ENCODE peak calls at places on chromosomes 6 and 20, in eight cellular contexts. C is progenitor cell of endocrine pancreas; P is neural crest cell; L is GM03348; Y is naive thymus-derived CD8-positive, alpha-beta T cell; B is GDM1; S is activated T-helper 1 cell treated with anti-CD3 and anti-CD28 coated beads, Interleukin-12 subunit alpha, Interleukin-12 subunit beta, Interleukin-2, Interleukin-4 antibody, amounts not matched to agents 30 ng/mL and 10 ng/mL and 1 ng/mL, durations not matched to agents 14 hours and 24 hours and 36 hours; V is AG08396. U is an unnamed sample.

GRCh38 chr6:22036699-22037098 is 260.1 kb downstream of the PRL start:
- DNase-seq in C (no peak), P (no peak), L (no peak), Y (no peak), B (no peak), S (no peak), V (no peak), U (no peak)

GRCh38 chr6:162125659-162126058 is 601.9 kb downstream of the PRKN start:
- DNase-seq in C (no peak), P (no peak), L (no peak), Y (no peak), B (no peak), S (no peak), V (no peak), U (no peak)

GRCh38 chr20:10476319-10476724 is 41.2 kb downstream of the SLX4IP start:
- DNase-seq in C (no peak), P (no peak), L (peak), Y (no peak), B (no peak), S (no peak), V (no peak), U (no peak)

GRCh38 chr6:118899948-118900347 is 6.0 kb downstream of the ASF1A start:
- DNase-seq in C (no peak), P (no peak), L (no peak), Y (no peak), B (no peak), S (no peak), V (no peak), U (no peak)

GRCh38 chr6:42618686-42619085 is 54.9 kb downstream of the UBR2 start:
- DNase-seq in C (no peak), P (no peak), L (peak), Y (no peak), B (no peak), S (no peak), V (peak), U (no peak)

GRCh38 chr6:93424303-93425064 is 5.1 kb upstream of the EPHA7 start:
- DNase-seq in C (no peak), P (no peak), L (peak), Y (no peak), B (no peak), S (no peak), V (peak), U (no peak)

GRCh38 chr6:118744261-118744941 is 93.0 kb upstream of the CEP85L start:
- DNase-seq in C (no peak), P (no peak), L (peak), Y (no peak), B (no peak), S (no peak), V (peak), U (no peak)

GRCh38 chr6:148608211-148608951 is 138.4 kb upstream of the UST start:
- DNase-seq in C (no peak), P (no peak), L (no peak), Y (no peak), B (no peak), S (no peak), V (no peak), U (no peak)

GRCh38 chr20:10647471-10647870 is 26.3 kb downstream of the JAG1 start:
- DNase-seq in C (no peak), P (no peak), L (no peak), Y (no peak), B (no peak), S (no peak), V (no peak), U (no peak)

GRCh38 chr20:21099653-21100589 is 6.2 kb downstream of the LINC00237 start:
- DNase-seq in C (no peak), P (peak), L (peak), Y (no peak), B (no peak), S (peak), V (peak), U (peak)

GRCh38 chr6:1053587-1053986 is 258.3 kb upstream of the FOXQ1 start:
- DNase-seq in C (no peak), P (no peak), L (no peak), Y (no peak), B (no peak), S (no peak), V (no peak), U (no peak)

GRCh38 chr6:159590794-159591193 is 102.2 kb downstream of the SOD2 start:
- DNase-seq in C (no peak), P (no peak), L (no peak), Y (no peak), B (no peak), S (no peak), V (no peak), U (no peak)

GRCh38 chr20:47800619-47801018 is 15.3 kb upstream of the SULF2 start:
- DNase-seq in C (no peak), P (no peak), L (no peak), Y (no peak), B (no peak), S (no peak), V (no peak), U (no peak)

GRCh38 chr20:35618372-35619131 is 2.9 kb downstream of the SPAG4 start:
- DNase-seq in C (no peak), P (no peak), L (peak), Y (no peak), B (no peak), S (no peak), V (no peak), U (peak)

GRCh38 chr6:17705778-17706579 is 746 bp downstream of the NUP153 start:
- DNase-seq in C (peak), P (peak), L (peak), Y (peak), B (peak), S (peak), V (peak), U (peak)

GRCh38 chr20:1171461-1172093 is 13.2 kb downstream of the TMEM74B start:
- DNase-seq in C (peak), P (peak), L (peak), Y (no peak), B (no peak), S (no peak), V (peak), U (peak)

GRCh38 chr20:19668406-19668805 is 89.7 kb upstream of the RIN2 start:
- DNase-seq in C (no peak), P (no peak), L (no peak), Y (no peak), B (no peak), S (no peak), V (no peak), U (no peak)

GRCh38 chr6:13013681-13014550 is 297.3 kb downstream of the PHACTR1 start:
- DNase-seq in C (peak), P (peak), L (peak), Y (no peak), B (no peak), S (no peak), V (peak), U (no peak)

GRCh38 chr6:71287926-71288227 is 734 bp upstream of the OGFRL1 start:
- DNase-seq in C (no peak), P (no peak), L (no peak), Y (no peak), B (no peak), S (no peak), V (no peak), U (no peak)

GRCh38 chr6:42100029-42100901 is 42.2 kb downstream of the C6orf132 start:
- DNase-seq in C (no peak), P (no peak), L (peak), Y (no peak), B (no peak), S (no peak), V (peak), U (no peak)

GRCh38 chr20:9467995-9468394 is 46.4 kb upstream of the LAMP5 start:
- DNase-seq in C (no peak), P (no peak), L (no peak), Y (no peak), B (no peak), S (no peak), V (no peak), U (no peak)

GRCh38 chr6:151065027-151065815 is 174.5 kb upstream of the AKAP12 start:
- DNase-seq in C (no peak), P (no peak), L (no peak), Y (no peak), B (no peak), S (no peak), V (no peak), U (no peak)

GRCh38 chr20:55597526-55597925 is 407.8 kb downstream of the CBLN4 start:
- DNase-seq in C (no peak), P (no peak), L (no peak), Y (no peak), B (no peak), S (no peak), V (no peak), U (no peak)

GRCh38 chr20:63974402-63975200 is 4.8 kb downstream of the SAMD10 start:
- DNase-seq in C (no peak), P (no peak), L (no peak), Y (no peak), B (no peak), S (no peak), V (no peak), U (no peak)

GRCh38 chr6:109453594-109454482 is 1.7 kb downstream of the MICAL1 start:
- DNase-seq in C (no peak), P (no peak), L (peak), Y (no peak), B (no peak), S (no peak), V (no peak), U (no peak)

GRCh38 chr6:91042656-91043055 is 455.8 kb upstream of the MAP3K7 start:
- DNase-seq in C (no peak), P (no peak), L (no peak), Y (no peak), B (no peak), S (no peak), V (no peak), U (no peak)

GRCh38 chr6:28673417-28673799 is 147.7 kb downstream of the GPX5 start:
- DNase-seq in C (no peak), P (no peak), L (no peak), Y (no peak), B (no peak), S (no peak), V (no peak), U (no peak)

GRCh38 chr6:24126586-24127192 is 674 bp downstream of the NRSN1 start:
- DNase-seq in C (peak), P (peak), L (peak), Y (peak), B (peak), S (peak), V (peak), U (peak)

GRCh38 chr6:115551510-115551909 is 509.2 kb downstream of the FRK start:
- DNase-seq in C (no peak), P (no peak), L (no peak), Y (no peak), B (no peak), S (no peak), V (no peak), U (no peak)

GRCh38 chr6:155418017-155418749 is 37.5 kb downstream of the NOX3 start:
- DNase-seq in C (no peak), P (no peak), L (peak), Y (peak), B (no peak), S (peak), V (peak), U (peak)

U was measured in naive thymus-derived CD4-positive, alpha-beta T cell.